ENCODE peak calls at places on chromosomes 7 and 10, in six cellular contexts. One of them, this sample, is unnamed.

GRCh38 chr10:69278446-69278963 is at the start of gene HK1:
- DNase-seq in GM12878: no peak
- DNase-seq in HepG2: no peak
- DNase-seq in SK-N-SH: no peak
- DNase-seq in K562: no peak
- DNase-seq in H1: no peak
- DNase-seq in this sample: no peak

GRCh38 chr7:4633012-4633411 is 49.1 kb upstream of the FOXK1 start:
- DNase-seq in GM12878: no peak
- DNase-seq in HepG2: peak; percentile 50
- DNase-seq in SK-N-SH: no peak
- DNase-seq in K562: peak; percentile 59
- DNase-seq in H1: no peak
- DNase-seq in this sample: no peak

GRCh38 chr7:3434611-3435010 is 133.6 kb downstream of the SDK1 start:
- DNase-seq in GM12878: no peak
- DNase-seq in HepG2: no peak
- DNase-seq in SK-N-SH: no peak
- DNase-seq in K562: no peak
- DNase-seq in H1: no peak
- DNase-seq in this sample: no peak

GRCh38 chr10:22544325-22545068 is 169.9 kb downstream of the PIP4K2A start:
- DNase-seq in GM12878: no peak
- DNase-seq in HepG2: no peak
- DNase-seq in SK-N-SH: no peak
- DNase-seq in K562: no peak
- DNase-seq in H1: no peak
- DNase-seq in this sample: no peak

GRCh38 chr10:43823237-43823605 is 174.5 kb upstream of the ZNF32 start:
- DNase-seq in GM12878: no peak
- DNase-seq in HepG2: no peak
- DNase-seq in SK-N-SH: no peak
- DNase-seq in K562: no peak
- DNase-seq in H1: no peak
- DNase-seq in this sample: no peak

GRCh38 chr10:128405450-128405849 is 279.2 kb upstream of the MKI67 start:
- DNase-seq in GM12878: no peak
- DNase-seq in HepG2: no peak
- DNase-seq in SK-N-SH: no peak
- DNase-seq in K562: no peak
- DNase-seq in H1: no peak
- DNase-seq in this sample: no peak

GRCh38 chr10:19917756-19918478 is 101.7 kb downstream of the PLXDC2 start:
- DNase-seq in GM12878: no peak
- DNase-seq in HepG2: no peak
- DNase-seq in SK-N-SH: no peak
- DNase-seq in K562: no peak
- DNase-seq in H1: no peak
- DNase-seq in this sample: no peak

GRCh38 chr7:30760514-30761213 is 8.7 kb downstream of the INMT start:
- DNase-seq in GM12878: no peak
- DNase-seq in HepG2: no peak
- DNase-seq in SK-N-SH: no peak
- DNase-seq in K562: no peak
- DNase-seq in H1: no peak
- DNase-seq in this sample: no peak

GRCh38 chr10:102065561-102066420 is 642 bp downstream of the HPS6 start:
- DNase-seq in GM12878: no peak
- DNase-seq in HepG2: no peak
- DNase-seq in SK-N-SH: peak; percentile 79
- DNase-seq in K562: no peak
- DNase-seq in H1: no peak
- DNase-seq in this sample: peak; percentile 28

GRCh38 chr10:106819490-106819889 is 345.0 kb downstream of the SORCS1 start:
- DNase-seq in GM12878: no peak
- DNase-seq in HepG2: no peak
- DNase-seq in SK-N-SH: no peak
- DNase-seq in K562: no peak
- DNase-seq in H1: no peak
- DNase-seq in this sample: no peak

GRCh38 chr7:56495165-56495564 is 378.9 kb upstream of the NUPR2 start:
- DNase-seq in GM12878: no peak
- DNase-seq in HepG2: no peak
- DNase-seq in SK-N-SH: no peak
- DNase-seq in K562: no peak
- DNase-seq in H1: no peak
- DNase-seq in this sample: no peak

GRCh38 chr10:84302223-84302622 is 26.2 kb upstream of the CCSER2 start:
- DNase-seq in GM12878: no peak
- DNase-seq in HepG2: no peak
- DNase-seq in SK-N-SH: no peak
- DNase-seq in K562: no peak
- DNase-seq in H1: no peak
- DNase-seq in this sample: no peak

GRCh38 chr7:1593091-1593866 is 23.4 kb upstream of the PSMG3 start:
- DNase-seq in GM12878: no peak
- DNase-seq in HepG2: peak; percentile 16
- DNase-seq in SK-N-SH: peak; percentile 78
- DNase-seq in K562: peak; percentile 49
- DNase-seq in H1: no peak
- DNase-seq in this sample: no peak

GRCh38 chr7:22251284-22251683 is 105.7 kb downstream of the RAPGEF5 start:
- DNase-seq in GM12878: no peak
- DNase-seq in HepG2: no peak
- DNase-seq in SK-N-SH: no peak
- DNase-seq in K562: no peak
- DNase-seq in H1: no peak
- DNase-seq in this sample: no peak

GRCh38 chr10:129101232-129101980 is 365.6 kb upstream of the MGMT start:
- DNase-seq in GM12878: no peak
- DNase-seq in HepG2: no peak
- DNase-seq in SK-N-SH: peak; percentile 28
- DNase-seq in K562: no peak
- DNase-seq in H1: peak; percentile 10
- DNase-seq in this sample: no peak

GRCh38 chr10:95403690-95404459 is 113.1 kb upstream of the PDLIM1 start:
- DNase-seq in GM12878: no peak
- DNase-seq in HepG2: no peak
- DNase-seq in SK-N-SH: no peak
- DNase-seq in K562: peak; percentile 55
- DNase-seq in H1: no peak
- DNase-seq in this sample: no peak

GRCh38 chr10:121437596-121437995 is 160.6 kb downstream of the FGFR2 start:
- DNase-seq in GM12878: no peak
- DNase-seq in HepG2: no peak
- DNase-seq in SK-N-SH: peak; percentile 54
- DNase-seq in K562: no peak
- DNase-seq in H1: no peak
- DNase-seq in this sample: no peak

GRCh38 chr7:148964510-148965267 is 63.6 kb downstream of the PDIA4 start:
- DNase-seq in GM12878: no peak
- DNase-seq in HepG2: no peak
- DNase-seq in SK-N-SH: no peak
- DNase-seq in K562: peak; percentile 27
- DNase-seq in H1: no peak
- DNase-seq in this sample: no peak

GRCh38 chr7:157509226-157509625 is 172.4 kb downstream of the DNAJB6 start:
- DNase-seq in GM12878: no peak
- DNase-seq in HepG2: no peak
- DNase-seq in SK-N-SH: no peak
- DNase-seq in K562: no peak
- DNase-seq in H1: no peak
- DNase-seq in this sample: no peak

GRCh38 chr7:27064169-27064568 is 31.6 kb downstream of the HOXA1 start:
- DNase-seq in GM12878: no peak
- DNase-seq in HepG2: no peak
- DNase-seq in SK-N-SH: no peak
- DNase-seq in K562: no peak
- DNase-seq in H1: no peak
- DNase-seq in this sample: no peak

GRCh38 chr10:22308390-22308789 is 7.8 kb upstream of the COMMD3 start:
- DNase-seq in GM12878: peak; percentile 36
- DNase-seq in HepG2: no peak
- DNase-seq in SK-N-SH: no peak
- DNase-seq in K562: no peak
- DNase-seq in H1: no peak
- DNase-seq in this sample: no peak

GRCh38 chr7:55055479-55055878 is 36.7 kb downstream of the EGFR start:
- DNase-seq in GM12878: no peak
- DNase-seq in HepG2: no peak
- DNase-seq in SK-N-SH: no peak
- DNase-seq in K562: no peak
- DNase-seq in H1: no peak
- DNase-seq in this sample: peak; percentile 30

GRCh38 chr7:149669121-149669818 is 104.1 kb downstream of the ZNF467 start:
- DNase-seq in GM12878: no peak
- DNase-seq in HepG2: peak; percentile 7
- DNase-seq in SK-N-SH: no peak
- DNase-seq in K562: no peak
- DNase-seq in H1: no peak
- DNase-seq in this sample: no peak

GRCh38 chr7:92834661-92835139 is 1.7 kb downstream of the CDK6 start:
- DNase-seq in GM12878: no peak
- DNase-seq in HepG2: no peak
- DNase-seq in SK-N-SH: peak; percentile 62
- DNase-seq in K562: peak; percentile 42
- DNase-seq in H1: peak; percentile 80
- DNase-seq in this sample: no peak

GRCh38 chr7:47482013-47482761 is 99.7 kb downstream of the TNS3 start:
- DNase-seq in GM12878: no peak
- DNase-seq in HepG2: no peak
- DNase-seq in SK-N-SH: peak; percentile 81
- DNase-seq in K562: peak; percentile 45
- DNase-seq in H1: no peak
- DNase-seq in this sample: no peak

GRCh38 chr7:106348231-106348630 is 63.4 kb upstream of the NAMPT start:
- DNase-seq in GM12878: no peak
- DNase-seq in HepG2: no peak
- DNase-seq in SK-N-SH: no peak
- DNase-seq in K562: no peak
- DNase-seq in H1: no peak
- DNase-seq in this sample: no peak

GRCh38 chr10:46234431-46235060 is 52.3 kb upstream of the ANTXRL start:
- DNase-seq in GM12878: no peak
- DNase-seq in HepG2: no peak
- DNase-seq in SK-N-SH: no peak
- DNase-seq in K562: no peak
- DNase-seq in H1: peak; percentile 41
- DNase-seq in this sample: no peak

GRCh38 chr10:48682265-48682664 is 2.4 kb upstream of the WDFY4 start:
- DNase-seq in GM12878: no peak
- DNase-seq in HepG2: no peak
- DNase-seq in SK-N-SH: no peak
- DNase-seq in K562: no peak
- DNase-seq in H1: no peak
- DNase-seq in this sample: no peak

GRCh38 chr10:67663449-67664087 is 32.4 kb downstream of the CTNNA3 start:
- DNase-seq in GM12878: no peak
- DNase-seq in HepG2: no peak
- DNase-seq in SK-N-SH: no peak
- DNase-seq in K562: no peak
- DNase-seq in H1: no peak
- DNase-seq in this sample: no peak

GRCh38 chr7:95636140-95636539 is 39.8 kb upstream of the PDK4 start:
- DNase-seq in GM12878: no peak
- DNase-seq in HepG2: no peak
- DNase-seq in SK-N-SH: no peak
- DNase-seq in K562: no peak
- DNase-seq in H1: no peak
- DNase-seq in this sample: no peak

GRCh38 chr7:12146813-12147212 is 64.3 kb upstream of the TMEM106B start:
- DNase-seq in GM12878: no peak
- DNase-seq in HepG2: no peak
- DNase-seq in SK-N-SH: no peak
- DNase-seq in K562: no peak
- DNase-seq in H1: no peak
- DNase-seq in this sample: no peak

GRCh38 chr10:13528875-13529713 is at the start of gene BEND7:
- DNase-seq in GM12878: no peak
- DNase-seq in HepG2: no peak
- DNase-seq in SK-N-SH: peak; percentile 95
- DNase-seq in K562: peak; percentile 95
- DNase-seq in H1: peak; percentile 55
- DNase-seq in this sample: no peak

GRCh38 chr7:537911-538634 is 18.4 kb upstream of the PDGFA start:
- DNase-seq in GM12878: no peak
- DNase-seq in HepG2: peak; percentile 81
- DNase-seq in SK-N-SH: peak; percentile 71
- DNase-seq in K562: peak; percentile 56
- DNase-seq in H1: no peak
- DNase-seq in this sample: no peak

GRCh38 chr7:113086431-113086888 is at the start of gene GPR85:
- DNase-seq in GM12878: no peak
- DNase-seq in HepG2: no peak
- DNase-seq in SK-N-SH: peak; percentile 92
- DNase-seq in K562: peak; percentile 62
- DNase-seq in H1: peak; percentile 77
- DNase-seq in this sample: peak; percentile 53
- H3K27ac ChIP-seq in GM12878: no peak within 1 kb of the TSS
- H3K27ac ChIP-seq in HepG2: no peak within 1 kb of the TSS
- H3K27ac ChIP-seq in SK-N-SH: peak within 1 kb of the TSS; percentile 96
- H3K27ac ChIP-seq in K562: peak within 1 kb of the TSS; percentile 64
- H3K27ac ChIP-seq in H1: no peak within 1 kb of the TSS
- H3K27ac ChIP-seq in this sample: peak within 1 kb of the TSS; percentile 78

DNA sequence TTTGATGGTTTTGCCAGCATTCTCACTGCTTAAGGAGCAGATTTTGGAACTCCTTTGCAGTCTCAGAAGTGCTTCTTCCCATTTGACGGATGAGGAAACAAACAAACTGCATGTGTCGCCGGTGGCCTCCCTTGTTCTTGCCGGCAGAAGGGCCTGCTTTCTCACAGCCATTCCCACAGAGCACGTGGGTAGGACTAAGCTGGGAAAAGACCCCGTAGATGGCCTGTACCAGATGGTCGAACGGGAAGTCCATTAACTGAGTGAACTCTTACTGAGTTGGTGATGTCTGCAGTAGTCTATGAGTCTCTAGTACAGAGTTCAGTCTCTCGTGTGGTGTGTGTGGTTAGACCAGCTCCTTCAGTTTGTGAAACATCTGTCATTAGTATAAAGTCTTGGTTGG is 131.9 kb downstream of the TRRAP start:
- DNase-seq in GM12878: no peak
- DNase-seq in HepG2: no peak
- DNase-seq in SK-N-SH: no peak
- DNase-seq in K562: no peak
- DNase-seq in H1: no peak
- DNase-seq in this sample: no peak
- TF ChIP-seq GABPA in GM12878: no peak
- TF ChIP-seq GABPA in HepG2: no peak
- TF ChIP-seq GABPA in SK-N-SH: no peak
- TF ChIP-seq GABPA in K562: no peak
- TF ChIP-seq GABPA in H1: no peak
- TF ChIP-seq GABPA in this sample: no peak

GRCh38 chr7:50677279-50677996 is 105.3 kb downstream of the GRB10 start:
- DNase-seq in GM12878: no peak
- DNase-seq in HepG2: peak; percentile 41
- DNase-seq in SK-N-SH: no peak
- DNase-seq in K562: no peak
- DNase-seq in H1: no peak
- DNase-seq in this sample: no peak
- H3K27ac ChIP-seq in GM12878: no peak overlapping the region
- H3K27ac ChIP-seq in HepG2: peak overlapping the region; percentile 19
- H3K27ac ChIP-seq in SK-N-SH: no peak overlapping the region
- H3K27ac ChIP-seq in K562: no peak overlapping the region
- H3K27ac ChIP-seq in H1: no peak overlapping the region
- H3K27ac ChIP-seq in this sample: no peak overlapping the region

GRCh38 chr7:78124221-78124620 is 325.6 kb downstream of the PHTF2 start:
- DNase-seq in GM12878: no peak
- DNase-seq in HepG2: no peak
- DNase-seq in SK-N-SH: no peak
- DNase-seq in K562: no peak
- DNase-seq in H1: no peak
- DNase-seq in this sample: no peak
- TF ChIP-seq GABPA in GM12878: no peak
- TF ChIP-seq GABPA in HepG2: no peak
- TF ChIP-seq GABPA in SK-N-SH: no peak
- TF ChIP-seq GABPA in K562: no peak
- TF ChIP-seq GABPA in H1: no peak
- TF ChIP-seq GABPA in this sample: no peak